ENCODE peak calls at places on chromosomes 2 and 18, in five cellular contexts. One of them, this sample, is unnamed.
A peak's percentile ranks its signal among the peaks of the same experiment; 100 is the strongest.

GRCh38 chr2:217223222-217223930 is 363.5 kb upstream of the TNP1 start:
- DNase-seq in psoas muscle: no peak
- DNase-seq in colonic mucosa: no peak
- DNase-seq in brain microvascular endothelial cell: peak; percentile 78
- DNase-seq in cardiac muscle cell: peak; percentile 90
- DNase-seq in this sample: peak; percentile 93

GRCh38 chr2:134433934-134434333 is 180.1 kb downstream of the MGAT5 start:
- DNase-seq in psoas muscle: no peak
- DNase-seq in colonic mucosa: no peak
- DNase-seq in brain microvascular endothelial cell: no peak
- DNase-seq in cardiac muscle cell: no peak
- DNase-seq in this sample: no peak

GRCh38 chr2:9844581-9844980 is 1.3 kb downstream of the TAF1B start:
- DNase-seq in psoas muscle: no peak
- DNase-seq in colonic mucosa: no peak
- DNase-seq in brain microvascular endothelial cell: no peak
- DNase-seq in cardiac muscle cell: peak; percentile 40
- DNase-seq in this sample: peak; percentile 46

GRCh38 chr2:216773072-216773471 is 77.7 kb upstream of the IGFBP5 start:
- DNase-seq in psoas muscle: peak; percentile 92
- DNase-seq in colonic mucosa: no peak
- DNase-seq in brain microvascular endothelial cell: no peak
- DNase-seq in cardiac muscle cell: no peak
- DNase-seq in this sample: no peak

GRCh38 chr2:42967959-42968674 is 175.7 kb upstream of the HAAO start:
- DNase-seq in psoas muscle: peak; percentile 89
- DNase-seq in colonic mucosa: no peak
- DNase-seq in brain microvascular endothelial cell: peak; percentile 73
- DNase-seq in cardiac muscle cell: peak; percentile 88
- DNase-seq in this sample: no peak

GRCh38 chr2:20391951-20392699 is 41.5 kb upstream of the PUM2 start:
- DNase-seq in psoas muscle: no peak
- DNase-seq in colonic mucosa: no peak
- DNase-seq in brain microvascular endothelial cell: no peak
- DNase-seq in cardiac muscle cell: no peak
- DNase-seq in this sample: peak; percentile 80

GRCh38 chr2:7725850-7726242 is 808.6 kb downstream of the RNF144A start:
- DNase-seq in psoas muscle: no peak
- DNase-seq in colonic mucosa: no peak
- DNase-seq in brain microvascular endothelial cell: no peak
- DNase-seq in cardiac muscle cell: no peak
- DNase-seq in this sample: no peak

GRCh38 chr18:65938592-65939372 is 188.0 kb downstream of the CDH7 start:
- DNase-seq in psoas muscle: no peak
- DNase-seq in colonic mucosa: peak; percentile 32
- DNase-seq in brain microvascular endothelial cell: peak; percentile 2
- DNase-seq in cardiac muscle cell: peak; percentile 13
- DNase-seq in this sample: peak; percentile 1

GRCh38 chr2:189022492-189022891 is 48.3 kb downstream of the COL3A1 start:
- DNase-seq in psoas muscle: no peak
- DNase-seq in colonic mucosa: no peak
- DNase-seq in brain microvascular endothelial cell: no peak
- DNase-seq in cardiac muscle cell: peak; percentile 82
- DNase-seq in this sample: no peak

GRCh38 chr2:61758159-61758558 is 95.7 kb downstream of the FAM161A start:
- DNase-seq in psoas muscle: no peak
- DNase-seq in colonic mucosa: no peak
- DNase-seq in brain microvascular endothelial cell: no peak
- DNase-seq in cardiac muscle cell: no peak
- DNase-seq in this sample: no peak
- H3K27me3 ChIP-seq in psoas muscle: no peaks in the 10 kb centered on the region
- H3K27me3 ChIP-seq in colonic mucosa: no peaks in the 10 kb centered on the region
- H3K27me3 ChIP-seq in brain microvascular endothelial cell: no peaks in the 10 kb centered on the region
- H3K27me3 ChIP-seq in cardiac muscle cell: no peaks in the 10 kb centered on the region
- H3K27me3 ChIP-seq in this sample: no peaks in the 10 kb centered on the region

GRCh38 chr2:187453078-187453641 is 5.1 kb upstream of the CALCRL start:
- DNase-seq in psoas muscle: no peak
- DNase-seq in colonic mucosa: no peak
- DNase-seq in brain microvascular endothelial cell: no peak
- DNase-seq in cardiac muscle cell: peak; percentile 61
- DNase-seq in this sample: no peak
- TF ChIP-seq CTCF in psoas muscle: peak; percentile 58
- TF ChIP-seq CTCF in colonic mucosa: peak; percentile 17
- TF ChIP-seq CTCF in brain microvascular endothelial cell: peak; percentile 8
- TF ChIP-seq CTCF in cardiac muscle cell: peak; percentile 42
- TF ChIP-seq CTCF in this sample: peak; percentile 70

DNA sequence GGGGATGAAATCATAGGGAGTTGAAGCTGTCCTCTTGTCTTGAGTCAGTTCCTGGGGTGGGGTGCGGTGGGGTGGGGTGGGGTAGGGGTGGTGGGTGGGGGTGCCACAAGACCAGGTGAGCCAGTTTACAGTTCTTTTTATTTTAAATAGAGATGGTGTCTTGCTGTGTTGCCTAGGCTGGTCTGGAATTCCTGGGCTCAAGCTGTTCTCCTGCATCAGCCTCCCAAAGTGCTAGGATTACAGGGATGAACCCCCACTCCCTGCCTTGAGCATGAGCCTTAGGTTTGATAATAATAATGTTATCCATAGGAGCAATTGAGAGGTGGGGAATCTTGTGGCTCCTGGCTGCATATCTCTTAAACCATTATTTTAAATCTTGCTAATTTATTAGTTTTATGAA is 183.1 kb upstream of the ALPP start:
- DNase-seq in psoas muscle: no peak
- DNase-seq in colonic mucosa: no peak
- DNase-seq in brain microvascular endothelial cell: no peak
- DNase-seq in cardiac muscle cell: no peak
- DNase-seq in this sample: no peak
- H3K27me3 ChIP-seq in psoas muscle: no peaks in the 10 kb centered on the region
- H3K27me3 ChIP-seq in colonic mucosa: no peaks in the 10 kb centered on the region
- H3K27me3 ChIP-seq in brain microvascular endothelial cell: no peaks in the 10 kb centered on the region
- H3K27me3 ChIP-seq in cardiac muscle cell: no peaks in the 10 kb centered on the region
- H3K27me3 ChIP-seq in this sample: no peaks in the 10 kb centered on the region

GRCh38 chr2:49770919-49771318 is 616.6 kb upstream of the FSHR start:
- DNase-seq in psoas muscle: no peak
- DNase-seq in colonic mucosa: no peak
- DNase-seq in brain microvascular endothelial cell: no peak
- DNase-seq in cardiac muscle cell: peak; percentile 28
- DNase-seq in this sample: peak; percentile 1
- TF ChIP-seq CTCF in psoas muscle: no peak
- TF ChIP-seq CTCF in colonic mucosa: no peak
- TF ChIP-seq CTCF in brain microvascular endothelial cell: peak; percentile 55
- TF ChIP-seq CTCF in cardiac muscle cell: peak; percentile 27
- TF ChIP-seq CTCF in this sample: peak; percentile 59

DNA sequence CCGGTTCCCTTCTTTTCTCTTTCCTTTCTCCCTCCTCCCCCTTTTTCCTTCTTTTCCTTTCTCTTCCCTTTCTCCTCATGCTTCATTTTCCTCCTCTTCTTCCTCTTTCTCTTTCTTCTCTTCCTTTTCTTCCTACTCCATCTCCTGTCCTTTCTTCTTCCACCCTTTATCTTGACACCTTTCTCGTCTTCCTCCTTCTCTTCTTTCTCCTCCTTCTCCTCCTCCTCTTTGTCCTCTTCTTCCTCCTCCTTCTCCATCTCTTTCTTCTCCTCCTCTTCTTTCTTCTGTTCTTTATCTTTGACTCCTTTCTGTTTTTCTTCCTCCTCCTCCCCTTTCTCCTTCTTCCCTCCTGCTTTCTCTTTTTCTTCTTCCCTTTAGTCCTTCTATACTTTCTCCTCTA is 53.2 kb downstream of the CELF4 start:
- DNase-seq in psoas muscle: no peak
- DNase-seq in colonic mucosa: no peak
- DNase-seq in brain microvascular endothelial cell: no peak
- DNase-seq in cardiac muscle cell: no peak
- DNase-seq in this sample: no peak
- H3K27me3 ChIP-seq in psoas muscle: no peaks in the 10 kb centered on the region
- H3K27me3 ChIP-seq in colonic mucosa: no peaks in the 10 kb centered on the region
- H3K27me3 ChIP-seq in brain microvascular endothelial cell: no peaks in the 10 kb centered on the region
- H3K27me3 ChIP-seq in cardiac muscle cell: no peaks in the 10 kb centered on the region
- H3K27me3 ChIP-seq in this sample: peaks cover 2% of the 10 kb centered on the region